ENCODE peak calls at places on chromosomes 2 and 18, in nine cellular contexts. H is heart right ventricle, X is MCF 10A, L is ovary, S is pancreas, Y is fibroblast of pulmonary artery, P is progenitor cell of endocrine pancreas, G is HFFc6, Z is stomach. M is an unnamed sample.

GRCh38 chr2:49801898-49802297 is 647.6 kb upstream of the FSHR start:
- DNase-seq in H (no peak), X (no peak), L (no peak), S (no peak), Y (no peak), P (no peak), G (no peak), Z (no peak), M (no peak)

GRCh38 chr2:165827219-165827920 is 33.3 kb upstream of the GALNT3 start:
- DNase-seq in H (no peak), X (no peak), L (no peak), S (no peak), Y (no peak), P (no peak), G (no peak), Z (no peak), M (no peak)

GRCh38 chr18:11561293-11561692 is 48.1 kb upstream of the SLC35G4 start:
- DNase-seq in H (no peak), X (no peak), L (no peak), S (no peak), Y (no peak), P (no peak), G (no peak), Z (no peak), M (no peak)

GRCh38 chr2:220466251-220466691 is 838.8 kb downstream of the SLC4A3 start:
- DNase-seq in H (no peak), X (no peak), L (no peak), S (no peak), Y (no peak), P (no peak), G (no peak), Z (no peak), M (no peak)

GRCh38 chr2:197079414-197079813 is 152.9 kb upstream of the PGAP1 start:
- DNase-seq in H (no peak), X (no peak), L (no peak), S (no peak), Y (no peak), P (no peak), G (no peak), Z (no peak), M (no peak)

GRCh38 chr18:8882632-8883408 is 177.5 kb downstream of the MTCL1 start:
- DNase-seq in H (no peak), X (peak), L (no peak), S (no peak), Y (no peak), P (no peak), G (peak), Z (no peak), M (peak)

GRCh38 chr2:238853724-238854123 is 5.8 kb downstream of the TWIST2 start:
- DNase-seq in H (no peak), X (no peak), L (no peak), S (no peak), Y (no peak), P (no peak), G (no peak), Z (no peak), M (no peak)

GRCh38 chr18:42640160-42640559 is 475.3 kb downstream of the RIT2 start:
- DNase-seq in H (no peak), X (no peak), L (no peak), S (no peak), Y (no peak), P (no peak), G (no peak), Z (no peak), M (no peak)

GRCh38 chr2:171703574-171704347 is 16.5 kb downstream of the DYNC1I2 start:
- DNase-seq in H (no peak), X (peak), L (no peak), S (no peak), Y (peak), P (no peak), G (peak), Z (no peak), M (no peak)

GRCh38 chr2:16739778-16740581 is 74.3 kb upstream of the CYRIA start:
- DNase-seq in H (no peak), X (peak), L (no peak), S (peak), Y (no peak), P (no peak), G (no peak), Z (peak), M (no peak)

GRCh38 chr2:108982259-108982679 is 6.8 kb downstream of the EDAR start:
- DNase-seq in H (no peak), X (no peak), L (no peak), S (no peak), Y (no peak), P (no peak), G (no peak), Z (no peak), M (no peak)

GRCh38 chr2:54540194-54540593 is 84.1 kb downstream of the SPTBN1 start:
- DNase-seq in H (no peak), X (no peak), L (no peak), S (no peak), Y (no peak), P (no peak), G (no peak), Z (no peak), M (no peak)

GRCh38 chr2:23532311-23533013 is 147.5 kb downstream of the KLHL29 start:
- DNase-seq in H (no peak), X (no peak), L (peak), S (no peak), Y (no peak), P (no peak), G (no peak), Z (no peak), M (no peak)

GRCh38 chr18:35852786-35853185 is 119.7 kb upstream of the RMP24 start:
- DNase-seq in H (no peak), X (no peak), L (no peak), S (no peak), Y (no peak), P (no peak), G (no peak), Z (no peak), M (no peak)

GRCh38 chr18:12079504-12080237 is 14.0 kb upstream of the ANKRD62 start:
- DNase-seq in H (peak), X (peak), L (peak), S (no peak), Y (peak), P (no peak), G (no peak), Z (no peak), M (no peak)

GRCh38 chr2:47629501-47630460 is 153.2 kb upstream of the MSH6 start:
- DNase-seq in H (no peak), X (no peak), L (no peak), S (no peak), Y (no peak), P (no peak), G (no peak), Z (no peak), M (no peak)

GRCh38 chr2:112924348-112924747 is 13.4 kb downstream of the IL37 start:
- DNase-seq in H (no peak), X (no peak), L (no peak), S (no peak), Y (no peak), P (no peak), G (no peak), Z (no peak), M (no peak)

GRCh38 chr2:112921982-112922381 is 11.0 kb downstream of the IL37 start:
- DNase-seq in H (no peak), X (no peak), L (no peak), S (no peak), Y (no peak), P (no peak), G (no peak), Z (no peak), M (no peak)

GRCh38 chr2:112924855-112925254 is 13.9 kb downstream of the IL37 start:
- DNase-seq in H (no peak), X (no peak), L (no peak), S (no peak), Y (no peak), P (no peak), G (no peak), Z (peak), M (no peak)

GRCh38 chr2:112923967-112924338 is 13.0 kb downstream of the IL37 start:
- DNase-seq in H (no peak), X (no peak), L (no peak), S (no peak), Y (no peak), P (no peak), G (no peak), Z (no peak), M (no peak)

GRCh38 chr2:112923237-112923966 is 12.4 kb downstream of the IL37 start:
- DNase-seq in H (no peak), X (no peak), L (no peak), S (no peak), Y (no peak), P (no peak), G (no peak), Z (no peak), M (no peak)
- TF ChIP-seq CTCF in H (no peak), X (no peak), L (no peak), S (no peak), Y (no peak), P (no peak), G (peak), Z (no peak), M (no peak)

GRCh38 chr2:25879133-25879730 is 945 bp upstream of the ASXL2 start:
- DNase-seq in H (no peak), X (peak), L (no peak), S (no peak), Y (peak), P (no peak), G (peak), Z (no peak), M (no peak)
- TF ChIP-seq CTCF in H (no peak), X (no peak), L (no peak), S (no peak), Y (no peak), P (no peak), G (no peak), Z (no peak), M (no peak)

GRCh38 chr2:207823865-207824264 is 54.2 kb upstream of the FZD5 start:
- DNase-seq in H (no peak), X (peak), L (no peak), S (no peak), Y (no peak), P (no peak), G (no peak), Z (no peak), M (no peak)

GRCh38 chr2:207819839-207820784 is 50.4 kb upstream of the FZD5 start:
- DNase-seq in H (no peak), X (no peak), L (peak), S (peak), Y (no peak), P (no peak), G (no peak), Z (peak), M (no peak)

GRCh38 chr2:207816546-207816945 is 46.8 kb upstream of the FZD5 start:
- DNase-seq in H (no peak), X (no peak), L (no peak), S (no peak), Y (no peak), P (no peak), G (no peak), Z (no peak), M (no peak)

GRCh38 chr2:207815254-207815653 is 45.5 kb upstream of the FZD5 start:
- DNase-seq in H (no peak), X (no peak), L (no peak), S (no peak), Y (no peak), P (no peak), G (no peak), Z (no peak), M (no peak)

DNA sequence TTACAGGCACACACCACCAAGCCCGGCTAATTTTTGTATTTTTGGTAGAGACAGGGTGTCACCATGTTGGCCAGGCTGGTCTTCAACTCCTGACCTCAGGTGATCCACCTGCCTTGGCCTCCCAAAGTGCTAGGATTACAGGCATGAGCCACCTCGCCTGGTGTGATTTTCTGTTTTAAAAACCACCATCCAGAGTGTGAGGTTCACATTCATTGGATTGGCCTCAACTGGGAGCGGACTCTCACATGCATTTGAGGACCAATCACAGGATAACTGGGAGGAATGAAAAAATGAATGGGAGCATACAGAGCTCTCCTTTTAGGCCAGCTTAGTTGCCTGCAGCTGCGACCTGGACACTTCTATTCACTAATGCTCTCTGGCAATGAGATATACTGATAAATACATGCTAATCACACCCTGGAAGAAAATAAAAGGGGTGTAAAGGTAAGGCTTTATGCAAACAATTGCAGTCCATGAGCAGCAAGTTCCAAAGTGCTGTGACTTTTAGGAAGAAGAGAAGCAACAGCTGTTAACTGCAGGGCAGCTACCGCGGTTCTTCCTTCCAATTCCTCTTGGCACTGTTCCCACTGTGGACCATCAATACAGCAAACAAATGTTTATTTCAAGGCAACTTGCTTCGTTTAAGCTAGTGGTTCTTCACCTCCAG is 49.4 kb upstream of the FZD5 start:
- DNase-seq in H (no peak), X (no peak), L (no peak), S (no peak), Y (no peak), P (no peak), G (no peak), Z (no peak), M (no peak)
- TF ChIP-seq CTCF in H (no peak), X (no peak), L (no peak), S (no peak), Y (no peak), P (no peak), G (no peak), Z (no peak), M (no peak)

GRCh38 chr2:58715344-58715743 is 474.2 kb upstream of the FANCL start:
- DNase-seq in H (no peak), X (no peak), L (no peak), S (no peak), Y (no peak), P (no peak), G (no peak), Z (no peak), M (no peak)

GRCh38 chr2:58709274-58709673 is 468.1 kb upstream of the FANCL start:
- DNase-seq in H (no peak), X (no peak), L (no peak), S (no peak), Y (no peak), P (no peak), G (no peak), Z (no peak), M (no peak)

GRCh38 chr2:58710795-58711279 is 469.7 kb upstream of the FANCL start:
- DNase-seq in H (no peak), X (no peak), L (no peak), S (no peak), Y (no peak), P (no peak), G (no peak), Z (no peak), M (no peak)

GRCh38 chr2:58708565-58708964 is 467.4 kb upstream of the FANCL start:
- DNase-seq in H (no peak), X (no peak), L (no peak), S (no peak), Y (no peak), P (no peak), G (no peak), Z (no peak), M (no peak)

DNA sequence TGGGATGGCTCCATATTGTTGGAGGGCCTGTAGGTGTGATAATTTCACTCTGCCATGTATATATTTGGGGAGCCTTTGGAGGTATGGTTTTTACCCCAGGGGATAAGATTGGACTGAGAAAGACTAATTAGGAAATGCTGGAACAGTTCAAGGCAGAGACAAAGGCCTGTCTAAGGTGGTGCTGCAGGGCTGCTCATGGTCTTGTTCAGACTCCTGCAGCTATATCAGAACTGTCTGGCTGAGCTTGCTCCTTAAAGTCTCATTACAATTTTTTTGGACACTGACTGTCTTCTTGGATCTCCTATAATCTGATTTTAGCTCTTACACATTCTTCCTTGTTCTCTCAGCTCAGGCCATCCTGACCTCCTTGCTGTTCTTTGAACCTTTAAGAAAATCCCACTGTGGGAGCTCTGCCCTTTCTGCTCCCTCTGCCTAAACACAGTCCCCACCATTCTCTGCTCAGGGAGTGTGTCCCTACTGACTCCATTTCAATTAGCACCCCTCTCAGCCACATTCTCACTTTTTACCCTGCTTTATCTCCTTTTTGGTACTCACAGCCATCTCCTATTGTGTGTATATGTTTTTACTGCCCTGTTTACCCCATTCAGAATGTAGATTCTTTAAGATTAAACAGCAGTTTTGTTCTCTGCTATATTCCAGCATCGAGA is 468.7 kb upstream of the FANCL start:
- DNase-seq in H (no peak), X (no peak), L (no peak), S (no peak), Y (no peak), P (no peak), G (no peak), Z (no peak), M (no peak)
- TF ChIP-seq CTCF in H (no peak), X (no peak), L (no peak), S (no peak), Y (no peak), P (no peak), G (no peak), Z (no peak), M (no peak)

DNA sequence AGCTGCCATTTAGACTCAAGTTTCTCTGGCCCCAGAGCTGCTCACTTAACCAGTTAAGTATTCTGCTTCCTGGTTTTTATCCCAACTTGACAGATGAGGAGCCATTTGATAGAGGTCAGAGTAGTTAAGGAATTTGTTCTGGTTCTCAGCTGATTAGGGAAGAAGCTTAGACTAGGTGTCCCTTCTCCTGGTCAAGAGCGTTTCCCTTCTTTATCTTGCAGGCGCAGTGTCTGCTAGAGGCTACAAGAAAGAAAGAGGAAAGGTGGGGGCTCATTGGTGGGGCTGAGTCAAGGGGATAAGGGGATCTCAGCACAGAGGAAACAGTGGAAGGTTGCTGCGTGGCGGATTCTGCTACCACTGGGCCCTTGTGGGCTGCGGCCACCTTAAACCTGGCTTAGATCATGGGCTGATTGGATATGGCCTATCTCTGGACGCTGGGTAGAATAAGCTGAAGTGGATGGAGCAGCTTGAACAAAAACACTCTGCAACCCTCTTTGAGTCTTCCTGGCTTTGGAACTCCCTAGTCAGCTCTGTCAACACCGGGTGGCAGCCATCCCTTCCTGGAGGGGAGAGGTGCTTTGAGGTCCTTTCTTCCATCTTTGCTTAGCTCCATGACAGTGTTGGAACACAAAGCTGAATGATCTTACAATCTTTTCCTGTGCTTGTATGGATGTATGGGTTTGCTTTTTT is 70.8 kb downstream of the QPCT start:
- DNase-seq in H (no peak), X (peak), L (no peak), S (no peak), Y (peak), P (no peak), G (peak), Z (no peak), M (no peak)
- TF ChIP-seq CTCF in H (no peak), X (no peak), L (no peak), S (no peak), Y (peak), P (no peak), G (peak), Z (no peak), M (no peak)